ENCODE peak calls at places on chromosomes 1 and 21, in six cellular contexts. A is colonic mucosa, O is neuronal stem cell, Y is GM12878, F is aorta, L is pancreas. I is an unnamed sample. For H3K4me1, the result is how much of the 10 kb centered on the place peaks cover.

GRCh38 chr1:204923626-204924012 is 53.0 kb downstream of the NFASC start:
- DNase-seq in F (no peak), Y (no peak), O (no peak), A (no peak), L (no peak), I (no peak)

GRCh38 chr1:150889650-150890416 is 2.9 kb downstream of the CTXND2 start:
- DNase-seq in A (no peak), O (no peak), Y (peak), L (no peak), F (no peak), I (no peak)

GRCh38 chr1:232518357-232518756 is 111.6 kb downstream of the SIPA1L2 start:
- DNase-seq in L (no peak), Y (no peak), A (no peak), F (no peak), O (no peak), I (no peak)

GRCh38 chr1:111769517-111770146 is 13.9 kb downstream of the DDX20 start:
- DNase-seq in A (no peak), O (peak), L (no peak), Y (peak), F (no peak), I (no peak)

GRCh38 chr1:110708968-110709367 is 34.2 kb upstream of the KCNA3 start:
- DNase-seq in Y (no peak), A (no peak), O (no peak), L (no peak), F (no peak), I (no peak)

GRCh38 chr1:62687903-62688686 is at the start of gene DOCK7:
- DNase-seq in F (peak), L (peak), O (peak), Y (no peak), A (peak), I (no peak)

GRCh38 chr1:112231331-112231730 is 164.7 kb upstream of the CTTNBP2NL start:
- DNase-seq in A (no peak), F (no peak), Y (no peak), O (no peak), L (no peak), I (no peak)

GRCh38 chr21:45074818-45075605 is 632 bp downstream of the ADARB1 start:
- DNase-seq in F (peak), A (no peak), L (peak), Y (no peak), O (peak), I (no peak)

GRCh38 chr1:206796984-206797402 is 24.7 kb upstream of the IL10 start:
- DNase-seq in Y (no peak), L (no peak), F (no peak), O (no peak), A (no peak), I (no peak)

GRCh38 chr1:198798923-198799386 is 160.1 kb downstream of the PTPRC start:
- DNase-seq in F (no peak), O (no peak), Y (peak), L (no peak), A (no peak), I (no peak)

GRCh38 chr1:62687421-62687902 is 724 bp downstream of the DOCK7 start:
- DNase-seq in L (peak), O (peak), A (peak), F (peak), Y (no peak), I (no peak)

GRCh38 chr1:30507391-30508174 is 215.8 kb downstream of the MATN1 start:
- DNase-seq in A (no peak), F (no peak), L (no peak), Y (no peak), O (no peak), I (no peak)

GRCh38 chr1:167442854-167443565 is 75.3 kb downstream of the CD247 start:
- DNase-seq in L (no peak), F (no peak), O (no peak), Y (no peak), A (no peak), I (no peak)

GRCh38 chr21:34770581-34770980 is 101.8 kb downstream of the CLIC6 start:
- DNase-seq in F (no peak), Y (no peak), L (no peak), A (no peak), O (no peak), I (no peak)

GRCh38 chr1:53860967-53861411 is 22.9 kb upstream of the NDC1 start:
- DNase-seq in O (peak), L (no peak), F (no peak), A (peak), Y (no peak), I (no peak)

GRCh38 chr1:44677201-44677520 is 2.6 kb downstream of the ARMH1 start:
- DNase-seq in A (no peak), Y (no peak), L (no peak), F (no peak), O (no peak), I (no peak)

GRCh38 chr1:185156321-185156853 is 366 bp downstream of the TRMT1L start:
- DNase-seq in A (no peak), Y (no peak), F (no peak), L (peak), O (no peak), I (no peak)

GRCh38 chr21:31343680-31344480 is at the start of gene TIAM1:
- DNase-seq in A (peak), Y (no peak), F (peak), O (peak), L (no peak), I (no peak)

GRCh38 chr1:36387141-36387949 is 1.6 kb upstream of the STK40 start:
- DNase-seq in L (no peak), Y (no peak), F (peak), O (peak), A (no peak), I (no peak)

GRCh38 chr1:157993179-157994080 is at the start of gene KIRREL1:
- DNase-seq in L (peak), F (peak), O (no peak), A (peak), Y (no peak), I (no peak)

GRCh38 chr1:201538618-201539551 is at the start of gene NAV1:
- DNase-seq in Y (no peak), F (peak), A (peak), O (peak), L (peak), I (no peak)

GRCh38 chr1:232728507-232729263 is 76.5 kb upstream of the MAP10 start:
- DNase-seq in O (no peak), Y (no peak), A (no peak), L (no peak), F (no peak), I (no peak)

GRCh38 chr1:1183833-1184775 is 10.4 kb downstream of the TTLL10 start:
- DNase-seq in O (no peak), Y (no peak), A (no peak), F (no peak), L (no peak), I (no peak)

GRCh38 chr1:2210786-2211185 is 16.2 kb upstream of the FAAP20 start:
- DNase-seq in F (no peak), L (peak), A (no peak), Y (no peak), O (no peak), I (no peak)
- H3K4me1 ChIP-seq in F (under half), L (under half), A (under half), Y (under half), O (half or more), I (half or more)

GRCh38 chr1:155970531-155971167 is 7.7 kb downstream of the ARHGEF2 start:
- DNase-seq in F (peak), L (no peak), O (no peak), Y (no peak), A (peak), I (no peak)
- H3K4me1 ChIP-seq in F (under half), L (under half), O (under half), Y (half or more), A (under half), I (half or more)

GRCh38 chr1:18653922-18654321 is 23.3 kb downstream of the PAX7 start:
- DNase-seq in Y (no peak), F (no peak), O (no peak), A (no peak), L (no peak), I (no peak)
- H3K4me1 ChIP-seq in Y (under half), F (under half), O (under half), A (under half), L (under half), I (under half)

GRCh38 chr1:6802454-6802853 is 17.2 kb downstream of the CAMTA1 start:
- DNase-seq in O (no peak), Y (no peak), F (no peak), A (no peak), L (no peak), I (no peak)
- H3K4me1 ChIP-seq in O (under half), Y (under half), F (under half), A (under half), L (under half), I (under half)

DNA sequence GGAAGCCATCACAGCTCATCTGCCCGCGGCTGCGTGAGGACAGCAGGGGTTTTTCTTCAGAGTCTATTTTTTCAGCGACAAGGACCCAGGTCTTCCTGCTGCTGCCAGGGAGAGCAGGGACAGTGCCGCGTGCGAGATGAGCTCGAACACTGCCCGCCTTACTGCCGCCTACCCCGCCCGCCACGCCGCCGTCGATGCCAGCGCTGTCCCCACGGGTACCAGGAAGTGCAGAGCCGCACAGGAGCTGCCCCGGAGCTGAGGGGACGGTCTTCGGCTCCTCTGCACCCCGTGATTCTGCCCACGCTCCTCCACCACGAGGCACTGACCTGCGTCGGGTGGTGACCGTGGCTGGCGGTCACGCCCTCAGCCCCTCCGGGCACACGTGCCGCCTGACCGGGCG is 79.1 kb downstream of the SKI start:
- DNase-seq in O (no peak), L (no peak), F (no peak), A (no peak), Y (no peak), I (no peak)
- H3K4me1 ChIP-seq in O (under half), L (under half), F (under half), A (under half), Y (under half), I (under half)

DNA sequence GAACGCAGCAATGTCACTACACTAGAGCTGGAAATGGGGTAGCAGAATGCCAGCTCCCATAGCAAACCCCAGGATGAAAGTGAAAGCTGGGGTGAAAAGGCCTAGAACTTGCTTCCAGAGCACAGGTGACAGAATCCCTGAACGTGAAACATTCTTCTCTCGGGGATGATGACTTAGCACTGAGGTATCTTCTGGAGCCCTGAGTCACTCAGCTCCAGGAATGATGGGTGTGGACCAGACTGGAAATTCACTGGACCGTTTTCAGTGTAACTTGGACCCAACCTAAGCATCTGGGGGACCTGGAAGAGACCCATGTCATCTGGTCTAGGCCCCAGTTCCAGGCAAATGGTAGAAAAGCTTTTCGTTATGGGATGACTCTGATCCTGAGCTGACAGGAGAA is 108.9 kb downstream of the CDC7 start:
- DNase-seq in A (no peak), Y (no peak), O (no peak), L (no peak), F (no peak), I (no peak)
- H3K4me1 ChIP-seq in A (under half), Y (under half), O (under half), L (under half), F (under half), I (under half)

GRCh38 chr1:207836616-207837352 is 74.1 kb downstream of the CD34 start:
- DNase-seq in Y (no peak), O (no peak), L (no peak), F (no peak), A (no peak), I (no peak)
- H3K4me1 ChIP-seq in Y (under half), O (under half), L (under half), F (under half), A (under half), I (half or more)